ENCODE peak calls at places on chromosomes 16 and 17, in eight cellular contexts. One of them, this sample, is unnamed.

GRCh38 chr17:8649157-8650118 is 18.9 kb upstream of the MYH10 start:
- DNase-seq in cardiac muscle cell: no peak
- DNase-seq in heart right ventricle: no peak
- DNase-seq in CD4-positive, alpha-beta memory T cell: no peak
- DNase-seq in HCT116: no peak
- DNase-seq in PC-9: no peak
- DNase-seq in upper lobe of right lung: no peak
- DNase-seq in CD8-positive, alpha-beta T cell: no peak
- DNase-seq in this sample: no peak

GRCh38 chr16:28837672-28838557 is 8.2 kb downstream of the TUFM start:
- DNase-seq in cardiac muscle cell: no peak
- DNase-seq in heart right ventricle: no peak
- DNase-seq in CD4-positive, alpha-beta memory T cell: no peak
- DNase-seq in HCT116: no peak
- DNase-seq in PC-9: no peak
- DNase-seq in upper lobe of right lung: no peak
- DNase-seq in CD8-positive, alpha-beta T cell: no peak
- DNase-seq in this sample: no peak

GRCh38 chr17:36183001-36183810 is 6.8 kb upstream of the TBC1D3B start:
- DNase-seq in cardiac muscle cell: peak; percentile 86
- DNase-seq in heart right ventricle: peak; percentile 85
- DNase-seq in CD4-positive, alpha-beta memory T cell: no peak
- DNase-seq in HCT116: peak; percentile 39
- DNase-seq in PC-9: peak; percentile 28
- DNase-seq in upper lobe of right lung: peak; percentile 86
- DNase-seq in CD8-positive, alpha-beta T cell: no peak
- DNase-seq in this sample: no peak

GRCh38 chr16:13996778-13997288 is 74.3 kb upstream of the MRTFB start:
- DNase-seq in cardiac muscle cell: no peak
- DNase-seq in heart right ventricle: no peak
- DNase-seq in CD4-positive, alpha-beta memory T cell: no peak
- DNase-seq in HCT116: no peak
- DNase-seq in PC-9: no peak
- DNase-seq in upper lobe of right lung: no peak
- DNase-seq in CD8-positive, alpha-beta T cell: no peak
- DNase-seq in this sample: no peak

GRCh38 chr16:28317040-28317880 is 24.9 kb downstream of the SBK1 start:
- DNase-seq in cardiac muscle cell: peak; percentile 63
- DNase-seq in heart right ventricle: peak; percentile 46
- DNase-seq in CD4-positive, alpha-beta memory T cell: peak; percentile 71
- DNase-seq in HCT116: peak; percentile 21
- DNase-seq in PC-9: peak; percentile 67
- DNase-seq in upper lobe of right lung: peak; percentile 80
- DNase-seq in CD8-positive, alpha-beta T cell: peak; percentile 86
- DNase-seq in this sample: peak; percentile 61

GRCh38 chr17:3594056-3594810 is 15.0 kb downstream of the TRPV1 start:
- DNase-seq in cardiac muscle cell: peak; percentile 42
- DNase-seq in heart right ventricle: peak; percentile 39
- DNase-seq in CD4-positive, alpha-beta memory T cell: no peak
- DNase-seq in HCT116: no peak
- DNase-seq in PC-9: peak; percentile 14
- DNase-seq in upper lobe of right lung: no peak
- DNase-seq in CD8-positive, alpha-beta T cell: no peak
- DNase-seq in this sample: no peak

GRCh38 chr17:3983945-3984484 is 19.8 kb upstream of the ATP2A3 start:
- DNase-seq in cardiac muscle cell: no peak
- DNase-seq in heart right ventricle: peak; percentile 52
- DNase-seq in CD4-positive, alpha-beta memory T cell: no peak
- DNase-seq in HCT116: no peak
- DNase-seq in PC-9: no peak
- DNase-seq in upper lobe of right lung: peak; percentile 62
- DNase-seq in CD8-positive, alpha-beta T cell: no peak
- DNase-seq in this sample: no peak

GRCh38 chr17:80844418-80844990 is 147.1 kb upstream of the CHMP6 start:
- DNase-seq in cardiac muscle cell: no peak
- DNase-seq in heart right ventricle: no peak
- DNase-seq in CD4-positive, alpha-beta memory T cell: no peak
- DNase-seq in HCT116: no peak
- DNase-seq in PC-9: no peak
- DNase-seq in upper lobe of right lung: peak; percentile 58
- DNase-seq in CD8-positive, alpha-beta T cell: no peak
- DNase-seq in this sample: no peak

GRCh38 chr17:58333396-58334207 is 5.0 kb upstream of the TSPOAP1 start:
- DNase-seq in cardiac muscle cell: no peak
- DNase-seq in heart right ventricle: no peak
- DNase-seq in CD4-positive, alpha-beta memory T cell: peak; percentile 32
- DNase-seq in HCT116: no peak
- DNase-seq in PC-9: no peak
- DNase-seq in upper lobe of right lung: peak; percentile 20
- DNase-seq in CD8-positive, alpha-beta T cell: no peak
- DNase-seq in this sample: no peak

GRCh38 chr16:23137256-23137655 is 12.0 kb downstream of the USP31 start:
- DNase-seq in cardiac muscle cell: no peak
- DNase-seq in heart right ventricle: no peak
- DNase-seq in CD4-positive, alpha-beta memory T cell: no peak
- DNase-seq in HCT116: no peak
- DNase-seq in PC-9: no peak
- DNase-seq in upper lobe of right lung: no peak
- DNase-seq in CD8-positive, alpha-beta T cell: no peak
- DNase-seq in this sample: no peak

GRCh38 chr17:33145941-33146340 is 147.2 kb downstream of the ASIC2 start:
- DNase-seq in cardiac muscle cell: no peak
- DNase-seq in heart right ventricle: no peak
- DNase-seq in CD4-positive, alpha-beta memory T cell: no peak
- DNase-seq in HCT116: no peak
- DNase-seq in PC-9: no peak
- DNase-seq in upper lobe of right lung: no peak
- DNase-seq in CD8-positive, alpha-beta T cell: no peak
- DNase-seq in this sample: no peak

GRCh38 chr17:77581480-77581879 is 377.0 kb upstream of the TNRC6C start:
- DNase-seq in cardiac muscle cell: no peak
- DNase-seq in heart right ventricle: no peak
- DNase-seq in CD4-positive, alpha-beta memory T cell: no peak
- DNase-seq in HCT116: no peak
- DNase-seq in PC-9: no peak
- DNase-seq in upper lobe of right lung: peak; percentile 6
- DNase-seq in CD8-positive, alpha-beta T cell: no peak
- DNase-seq in this sample: no peak

GRCh38 chr17:63035271-63035670 is 69.2 kb downstream of the TANC2 start:
- DNase-seq in cardiac muscle cell: no peak
- DNase-seq in heart right ventricle: no peak
- DNase-seq in CD4-positive, alpha-beta memory T cell: no peak
- DNase-seq in HCT116: peak; percentile 63
- DNase-seq in PC-9: no peak
- DNase-seq in upper lobe of right lung: no peak
- DNase-seq in CD8-positive, alpha-beta T cell: no peak
- DNase-seq in this sample: no peak

GRCh38 chr17:81510798-81511549 is 1.6 kb downstream of the ACTG1 start:
- DNase-seq in cardiac muscle cell: peak; percentile 64
- DNase-seq in heart right ventricle: no peak
- DNase-seq in CD4-positive, alpha-beta memory T cell: peak; percentile 68
- DNase-seq in HCT116: no peak
- DNase-seq in PC-9: no peak
- DNase-seq in upper lobe of right lung: no peak
- DNase-seq in CD8-positive, alpha-beta T cell: peak; percentile 75
- DNase-seq in this sample: no peak

GRCh38 chr17:72687941-72688340 is 404.5 kb downstream of the SLC39A11 start:
- DNase-seq in cardiac muscle cell: peak; percentile 78
- DNase-seq in heart right ventricle: no peak
- DNase-seq in CD4-positive, alpha-beta memory T cell: no peak
- DNase-seq in HCT116: no peak
- DNase-seq in PC-9: no peak
- DNase-seq in upper lobe of right lung: no peak
- DNase-seq in CD8-positive, alpha-beta T cell: no peak
- DNase-seq in this sample: no peak

GRCh38 chr17:73292031-73292531 is 19.7 kb downstream of the CDC42EP4 start:
- DNase-seq in cardiac muscle cell: no peak
- DNase-seq in heart right ventricle: peak; percentile 73
- DNase-seq in CD4-positive, alpha-beta memory T cell: no peak
- DNase-seq in HCT116: peak; percentile 89
- DNase-seq in PC-9: peak; percentile 55
- DNase-seq in upper lobe of right lung: no peak
- DNase-seq in CD8-positive, alpha-beta T cell: no peak
- DNase-seq in this sample: no peak

GRCh38 chr16:981695-982151 is at the start of gene SOX8:
- DNase-seq in cardiac muscle cell: peak; percentile 82
- DNase-seq in heart right ventricle: no peak
- DNase-seq in CD4-positive, alpha-beta memory T cell: no peak
- DNase-seq in HCT116: no peak
- DNase-seq in PC-9: no peak
- DNase-seq in upper lobe of right lung: no peak
- DNase-seq in CD8-positive, alpha-beta T cell: no peak
- DNase-seq in this sample: no peak

GRCh38 chr16:88633684-88634140 is 4.7 kb upstream of the IL17C start:
- DNase-seq in cardiac muscle cell: peak; percentile 26
- DNase-seq in heart right ventricle: peak; percentile 22
- DNase-seq in CD4-positive, alpha-beta memory T cell: peak; percentile 77
- DNase-seq in HCT116: no peak
- DNase-seq in PC-9: no peak
- DNase-seq in upper lobe of right lung: peak; percentile 80
- DNase-seq in CD8-positive, alpha-beta T cell: peak; percentile 73
- DNase-seq in this sample: peak; percentile 42

DNA sequence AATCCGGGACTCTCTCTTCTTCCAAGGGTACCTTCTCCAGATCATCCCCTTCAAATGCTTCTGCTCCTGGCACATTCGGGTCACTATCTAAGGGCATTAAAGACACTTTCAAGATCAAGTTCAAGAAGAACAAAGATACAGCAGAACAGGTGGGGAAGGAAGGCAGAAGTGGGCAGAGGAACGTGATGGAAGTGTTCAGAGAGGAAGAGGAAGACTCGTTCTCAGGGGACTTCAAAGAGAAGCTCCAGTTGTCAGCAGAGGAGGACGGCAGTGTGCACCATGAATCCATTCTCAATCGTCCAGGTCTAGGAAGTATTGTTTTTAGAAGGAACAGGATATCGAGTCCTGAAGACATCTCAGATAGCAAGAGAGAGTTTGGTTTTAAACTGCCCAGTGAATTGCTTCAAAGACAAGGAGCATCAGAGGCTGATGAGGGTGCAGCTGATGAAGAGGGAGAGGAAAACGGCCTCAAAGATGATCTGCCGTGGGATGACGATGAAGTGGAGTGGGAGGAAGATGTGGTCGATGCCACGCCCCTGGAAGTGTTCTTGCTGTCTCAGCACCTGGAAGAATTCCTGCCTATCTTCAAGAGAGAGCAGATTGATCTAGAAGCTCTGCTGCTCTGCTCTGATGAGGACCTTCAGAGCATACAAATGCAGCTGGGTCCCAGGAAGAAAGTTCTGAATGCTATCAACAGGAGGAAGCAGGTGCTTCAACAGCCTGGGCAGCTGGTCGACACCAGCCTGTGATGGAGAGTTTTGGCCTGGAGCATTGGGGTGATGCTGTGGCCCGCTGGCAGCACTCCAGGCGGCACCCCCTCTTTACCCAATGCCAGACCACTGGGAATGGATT is 16.8 kb downstream of the ANKS4B start:
- DNase-seq in cardiac muscle cell: no peak
- DNase-seq in heart right ventricle: no peak
- DNase-seq in CD4-positive, alpha-beta memory T cell: no peak
- DNase-seq in HCT116: no peak
- DNase-seq in PC-9: no peak
- DNase-seq in upper lobe of right lung: no peak
- DNase-seq in CD8-positive, alpha-beta T cell: no peak
- DNase-seq in this sample: no peak
- H3K4me3 ChIP-seq in cardiac muscle cell: no peak overlapping the region
- H3K4me3 ChIP-seq in heart right ventricle: no peak overlapping the region
- H3K4me3 ChIP-seq in CD4-positive, alpha-beta memory T cell: no peak overlapping the region
- H3K4me3 ChIP-seq in HCT116: no peak overlapping the region
- H3K4me3 ChIP-seq in PC-9: no peak overlapping the region
- H3K4me3 ChIP-seq in upper lobe of right lung: no peak overlapping the region
- H3K4me3 ChIP-seq in CD8-positive, alpha-beta T cell: no peak overlapping the region
- H3K4me3 ChIP-seq in this sample: no peak overlapping the region

GRCh38 chr16:86330906-86331305 is 179.4 kb upstream of the FOXF1 start:
- DNase-seq in cardiac muscle cell: no peak
- DNase-seq in heart right ventricle: no peak
- DNase-seq in CD4-positive, alpha-beta memory T cell: no peak
- DNase-seq in HCT116: no peak
- DNase-seq in PC-9: no peak
- DNase-seq in upper lobe of right lung: no peak
- DNase-seq in CD8-positive, alpha-beta T cell: no peak
- DNase-seq in this sample: no peak
- H3K36me3 ChIP-seq in cardiac muscle cell: no peaks in the 10 kb centered on the region
- H3K36me3 ChIP-seq in heart right ventricle: no peaks in the 10 kb centered on the region
- H3K36me3 ChIP-seq in CD4-positive, alpha-beta memory T cell: no peaks in the 10 kb centered on the region
- H3K36me3 ChIP-seq in HCT116: no peaks in the 10 kb centered on the region
- H3K36me3 ChIP-seq in PC-9: no peaks in the 10 kb centered on the region
- H3K36me3 ChIP-seq in upper lobe of right lung: no peaks in the 10 kb centered on the region
- H3K36me3 ChIP-seq in CD8-positive, alpha-beta T cell: no peaks in the 10 kb centered on the region
- H3K36me3 ChIP-seq in this sample: no peaks in the 10 kb centered on the region

DNA sequence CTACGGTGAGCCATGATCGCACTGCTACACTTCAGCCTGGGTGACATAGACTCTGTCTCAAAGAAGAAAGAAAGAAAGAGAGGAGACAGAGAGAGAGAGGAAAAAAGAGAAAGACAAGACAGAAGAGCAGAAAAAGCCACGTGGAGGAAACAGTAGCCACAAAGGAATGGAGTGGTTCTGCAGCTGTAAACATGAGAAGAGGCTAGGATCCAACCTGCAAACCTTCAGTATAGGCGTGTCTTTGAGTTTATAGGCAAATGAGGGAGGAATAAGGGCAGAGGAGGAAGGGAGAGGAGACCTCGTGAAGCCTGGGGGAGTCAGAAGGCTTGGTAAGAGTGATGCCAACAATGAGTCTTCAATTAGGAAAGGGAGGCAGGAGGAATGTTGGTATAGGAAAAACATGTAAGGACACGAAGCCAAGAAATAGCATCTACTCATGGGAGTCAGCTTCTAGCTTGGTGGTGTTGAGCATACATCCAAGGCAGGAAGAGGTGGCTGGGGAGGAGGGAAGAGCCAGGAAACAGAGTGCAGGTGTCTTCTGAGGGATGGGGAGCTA is 3.9 kb downstream of the MED9 start:
- DNase-seq in cardiac muscle cell: no peak
- DNase-seq in heart right ventricle: no peak
- DNase-seq in CD4-positive, alpha-beta memory T cell: no peak
- DNase-seq in HCT116: no peak
- DNase-seq in PC-9: no peak
- DNase-seq in upper lobe of right lung: no peak
- DNase-seq in CD8-positive, alpha-beta T cell: no peak
- DNase-seq in this sample: no peak
- H3K27ac ChIP-seq in cardiac muscle cell: no peak overlapping the region
- H3K27ac ChIP-seq in heart right ventricle: no peak overlapping the region
- H3K27ac ChIP-seq in CD4-positive, alpha-beta memory T cell: no peak overlapping the region
- H3K27ac ChIP-seq in HCT116: no peak overlapping the region
- H3K27ac ChIP-seq in PC-9: no peak overlapping the region
- H3K27ac ChIP-seq in upper lobe of right lung: no peak overlapping the region
- H3K27ac ChIP-seq in CD8-positive, alpha-beta T cell: no peak overlapping the region
- H3K27ac ChIP-seq in this sample: no peak overlapping the region

DNA sequence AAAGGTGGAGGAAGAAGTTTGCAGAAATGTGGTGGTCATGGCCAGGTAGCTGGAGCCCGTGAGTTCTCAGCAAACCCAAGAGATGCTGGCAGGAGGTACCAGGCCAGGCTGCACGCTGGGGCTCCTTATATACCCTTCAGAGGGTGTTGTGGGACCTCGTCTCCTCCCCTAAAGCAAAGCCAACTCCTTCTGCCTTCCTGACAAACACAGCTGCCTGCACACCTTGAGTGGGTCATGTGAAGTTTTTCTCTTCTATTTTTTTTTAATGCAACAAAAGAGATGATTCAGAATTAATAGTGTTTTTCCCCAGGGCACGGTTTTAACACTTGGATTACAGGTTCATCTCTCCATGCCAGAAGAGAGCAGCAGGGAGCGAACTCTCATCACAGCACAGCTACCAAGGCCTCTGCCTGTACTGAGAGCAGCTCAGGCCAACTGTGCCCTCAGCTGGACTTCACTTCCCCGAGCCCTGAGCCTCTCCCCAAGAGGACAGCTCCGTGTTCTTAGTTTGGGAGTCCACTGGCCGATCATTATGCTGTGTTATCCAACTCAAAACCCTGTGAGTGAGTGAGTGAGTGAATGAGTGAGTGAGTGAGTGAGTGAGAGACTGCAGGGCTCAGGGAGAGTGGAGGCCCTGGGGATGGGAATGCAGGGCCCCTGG is at the start of gene KRT15:
- DNase-seq in cardiac muscle cell: no peak
- DNase-seq in heart right ventricle: no peak
- DNase-seq in CD4-positive, alpha-beta memory T cell: no peak
- DNase-seq in HCT116: no peak
- DNase-seq in PC-9: no peak
- DNase-seq in upper lobe of right lung: no peak
- DNase-seq in CD8-positive, alpha-beta T cell: no peak
- DNase-seq in this sample: no peak
- H3K4me3 ChIP-seq in cardiac muscle cell: no peak within 1 kb of the TSS
- H3K4me3 ChIP-seq in heart right ventricle: no peak within 1 kb of the TSS
- H3K4me3 ChIP-seq in CD4-positive, alpha-beta memory T cell: no peak within 1 kb of the TSS
- H3K4me3 ChIP-seq in HCT116: no peak within 1 kb of the TSS
- H3K4me3 ChIP-seq in PC-9: peak within 1 kb of the TSS; percentile 36
- H3K4me3 ChIP-seq in upper lobe of right lung: no peak within 1 kb of the TSS
- H3K4me3 ChIP-seq in CD8-positive, alpha-beta T cell: no peak within 1 kb of the TSS
- H3K4me3 ChIP-seq in this sample: no peak within 1 kb of the TSS

This sample was measured in CD4-positive, CD25-positive, alpha-beta regulatory T cell.